ENCODE peak calls at places on chromosome 1, in four cellular contexts. N is COR-L47, H is pulmonary artery endothelial cell, J is heart right ventricle. E is an unnamed sample.

GRCh38 chr1:44810101-44810761 is 1.9 kb downstream of the BTBD19 start:
- DNase-seq in N (peak), J (peak), H (no peak), E (no peak)

GRCh38 chr1:42172394-42173133 is 8.0 kb upstream of the GUCA2A start:
- DNase-seq in H (no peak), J (peak), N (no peak), E (peak)

GRCh38 chr1:53321366-53321765 is 6.5 kb downstream of the LRP8 start:
- DNase-seq in N (no peak), J (no peak), H (no peak), E (peak)

GRCh38 chr1:235127203-235127602 is 1.4 kb downstream of the TOMM20 start:
- DNase-seq in H (no peak), J (no peak), N (no peak), E (no peak)

GRCh38 chr1:192108143-192108542 is 50.1 kb upstream of the RGS18 start:
- DNase-seq in N (no peak), J (no peak), H (no peak), E (no peak)

GRCh38 chr1:179016694-179017382 is 8.9 kb upstream of the FAM20B start:
- DNase-seq in N (peak), H (no peak), J (peak), E (peak)

GRCh38 chr1:46521417-46521816 is 30.0 kb downstream of the KNCN start:
- DNase-seq in J (no peak), H (no peak), N (no peak), E (no peak)

GRCh38 chr1:29933110-29933509 is 696.8 kb downstream of the PTPRU start:
- DNase-seq in J (no peak), N (peak), H (no peak), E (no peak)

GRCh38 chr1:226638608-226639007 is 90.0 kb downstream of the STUM start:
- DNase-seq in J (no peak), N (no peak), H (no peak), E (no peak)

GRCh38 chr1:233025156-233025555 is 74.7 kb downstream of the NTPCR start:
- DNase-seq in N (no peak), J (peak), H (no peak), E (peak)

GRCh38 chr1:6621429-6622391 is 3.0 kb upstream of the THAP3 start:
- DNase-seq in H (no peak), N (no peak), J (no peak), E (no peak)

E was measured in dermis microvascular lymphatic vessel endothelial cell.